ENCODE peak calls at places on chromosome 6, in six cellular contexts. One of them, this sample, is unnamed. For H3K27me3, the result is how much of the 10 kb centered on the place peaks cover.

GRCh38 chr6:31663087-31663960 is 1.5 kb downstream of the GPANK1 start:
- DNase-seq in suprapubic skin: no peak
- DNase-seq in SJSA1: no peak
- DNase-seq in HCT116: no peak
- DNase-seq in cardiac muscle cell: no peak
- DNase-seq in CD4-positive, alpha-beta T cell: no peak
- DNase-seq in this sample: no peak

GRCh38 chr6:33073431-33073871 is at the start of gene HLA-DPA1:
- DNase-seq in CD4-positive, alpha-beta T cell: no peak
- DNase-seq in HCT116: peak
- DNase-seq in SJSA1: no peak
- DNase-seq in cardiac muscle cell: peak
- DNase-seq in suprapubic skin: no peak
- DNase-seq in this sample: peak

GRCh38 chr6:132715204-132715603 is 1.3 kb upstream of the VNN1 start:
- DNase-seq in cardiac muscle cell: peak
- DNase-seq in SJSA1: no peak
- DNase-seq in HCT116: peak
- DNase-seq in CD4-positive, alpha-beta T cell: no peak
- DNase-seq in suprapubic skin: no peak
- DNase-seq in this sample: no peak

GRCh38 chr6:168194732-168195565 is 115.9 kb upstream of the FRMD1 start:
- DNase-seq in cardiac muscle cell: no peak
- DNase-seq in CD4-positive, alpha-beta T cell: no peak
- DNase-seq in suprapubic skin: peak
- DNase-seq in SJSA1: no peak
- DNase-seq in HCT116: no peak
- DNase-seq in this sample: no peak

GRCh38 chr6:21085643-21086042 is 507.9 kb upstream of the SOX4 start:
- DNase-seq in SJSA1: no peak
- DNase-seq in suprapubic skin: no peak
- DNase-seq in HCT116: no peak
- DNase-seq in CD4-positive, alpha-beta T cell: no peak
- DNase-seq in cardiac muscle cell: no peak
- DNase-seq in this sample: no peak

GRCh38 chr6:149094156-149094555 is 223.4 kb upstream of the TAB2 start:
- DNase-seq in SJSA1: peak
- DNase-seq in cardiac muscle cell: no peak
- DNase-seq in suprapubic skin: no peak
- DNase-seq in CD4-positive, alpha-beta T cell: no peak
- DNase-seq in HCT116: no peak
- DNase-seq in this sample: peak

GRCh38 chr6:15401769-15402250 is 155.9 kb downstream of the JARID2 start:
- DNase-seq in CD4-positive, alpha-beta T cell: no peak
- DNase-seq in suprapubic skin: no peak
- DNase-seq in cardiac muscle cell: no peak
- DNase-seq in SJSA1: peak
- DNase-seq in HCT116: no peak
- DNase-seq in this sample: no peak

GRCh38 chr6:112939543-112939942 is 592.4 kb downstream of the RFPL4B start:
- DNase-seq in suprapubic skin: no peak
- DNase-seq in HCT116: no peak
- DNase-seq in CD4-positive, alpha-beta T cell: no peak
- DNase-seq in SJSA1: no peak
- DNase-seq in cardiac muscle cell: peak
- DNase-seq in this sample: no peak

GRCh38 chr6:24448828-24449525 is 40.4 kb downstream of the GPLD1 start:
- DNase-seq in SJSA1: no peak
- DNase-seq in cardiac muscle cell: no peak
- DNase-seq in HCT116: no peak
- DNase-seq in CD4-positive, alpha-beta T cell: no peak
- DNase-seq in suprapubic skin: no peak
- DNase-seq in this sample: no peak

GRCh38 chr6:96626749-96627353 is 63.9 kb downstream of the FHL5 start:
- DNase-seq in HCT116: peak
- DNase-seq in SJSA1: peak
- DNase-seq in cardiac muscle cell: peak
- DNase-seq in suprapubic skin: no peak
- DNase-seq in CD4-positive, alpha-beta T cell: no peak
- DNase-seq in this sample: no peak

GRCh38 chr6:72861935-72862432 is 240.1 kb downstream of the KCNQ5 start:
- DNase-seq in HCT116: no peak
- DNase-seq in CD4-positive, alpha-beta T cell: no peak
- DNase-seq in cardiac muscle cell: peak
- DNase-seq in SJSA1: no peak
- DNase-seq in suprapubic skin: no peak
- DNase-seq in this sample: no peak

GRCh38 chr6:70380259-70380658 is 33.0 kb upstream of the FAM135A start:
- DNase-seq in cardiac muscle cell: no peak
- DNase-seq in CD4-positive, alpha-beta T cell: no peak
- DNase-seq in SJSA1: no peak
- DNase-seq in HCT116: no peak
- DNase-seq in suprapubic skin: no peak
- DNase-seq in this sample: no peak

GRCh38 chr6:2185056-2185455 is 60.3 kb downstream of the GMDS start:
- DNase-seq in cardiac muscle cell: no peak
- DNase-seq in suprapubic skin: no peak
- DNase-seq in HCT116: no peak
- DNase-seq in CD4-positive, alpha-beta T cell: no peak
- DNase-seq in SJSA1: no peak
- DNase-seq in this sample: no peak

GRCh38 chr6:3749390-3749978 is 2.0 kb downstream of the PXDC1 start:
- DNase-seq in SJSA1: peak
- DNase-seq in CD4-positive, alpha-beta T cell: no peak
- DNase-seq in HCT116: no peak
- DNase-seq in cardiac muscle cell: no peak
- DNase-seq in suprapubic skin: peak
- DNase-seq in this sample: no peak

GRCh38 chr6:3750324-3751018 is 1.0 kb downstream of the PXDC1 start:
- DNase-seq in CD4-positive, alpha-beta T cell: no peak
- DNase-seq in HCT116: no peak
- DNase-seq in suprapubic skin: peak
- DNase-seq in SJSA1: peak
- DNase-seq in cardiac muscle cell: peak
- DNase-seq in this sample: no peak

GRCh38 chr6:3748726-3749389 is 2.7 kb downstream of the PXDC1 start:
- DNase-seq in cardiac muscle cell: no peak
- DNase-seq in CD4-positive, alpha-beta T cell: no peak
- DNase-seq in suprapubic skin: peak
- DNase-seq in HCT116: no peak
- DNase-seq in SJSA1: no peak
- DNase-seq in this sample: no peak

GRCh38 chr6:3751019-3751729 is at the start of gene PXDC1:
- DNase-seq in HCT116: no peak
- DNase-seq in cardiac muscle cell: peak
- DNase-seq in CD4-positive, alpha-beta T cell: no peak
- DNase-seq in SJSA1: peak
- DNase-seq in suprapubic skin: no peak
- DNase-seq in this sample: peak

GRCh38 chr6:3749991-3750323 is 1.6 kb downstream of the PXDC1 start:
- DNase-seq in cardiac muscle cell: no peak
- DNase-seq in HCT116: no peak
- DNase-seq in CD4-positive, alpha-beta T cell: no peak
- DNase-seq in SJSA1: peak
- DNase-seq in suprapubic skin: peak
- DNase-seq in this sample: no peak
- H3K27me3 ChIP-seq in cardiac muscle cell: under half
- H3K27me3 ChIP-seq in HCT116: under half
- H3K27me3 ChIP-seq in CD4-positive, alpha-beta T cell: under half
- H3K27me3 ChIP-seq in SJSA1: under half
- H3K27me3 ChIP-seq in suprapubic skin: under half
- H3K27me3 ChIP-seq in this sample: under half

GRCh38 chr6:54085526-54085925 is 25.7 kb upstream of the MLIP start:
- DNase-seq in suprapubic skin: no peak
- DNase-seq in HCT116: no peak
- DNase-seq in SJSA1: no peak
- DNase-seq in CD4-positive, alpha-beta T cell: no peak
- DNase-seq in cardiac muscle cell: no peak
- DNase-seq in this sample: no peak

GRCh38 chr6:54084234-54084633 is 27.0 kb upstream of the MLIP start:
- DNase-seq in SJSA1: no peak
- DNase-seq in suprapubic skin: no peak
- DNase-seq in HCT116: no peak
- DNase-seq in CD4-positive, alpha-beta T cell: no peak
- DNase-seq in cardiac muscle cell: no peak
- DNase-seq in this sample: no peak

GRCh38 chr6:54085047-54085446 is 26.2 kb upstream of the MLIP start:
- DNase-seq in suprapubic skin: no peak
- DNase-seq in HCT116: no peak
- DNase-seq in cardiac muscle cell: no peak
- DNase-seq in SJSA1: no peak
- DNase-seq in CD4-positive, alpha-beta T cell: no peak
- DNase-seq in this sample: no peak

GRCh38 chr6:54083301-54083700 is 27.9 kb upstream of the MLIP start:
- DNase-seq in CD4-positive, alpha-beta T cell: no peak
- DNase-seq in HCT116: no peak
- DNase-seq in cardiac muscle cell: no peak
- DNase-seq in suprapubic skin: no peak
- DNase-seq in SJSA1: no peak
- DNase-seq in this sample: no peak

GRCh38 chr6:54086439-54086838 is 24.8 kb upstream of the MLIP start:
- DNase-seq in SJSA1: no peak
- DNase-seq in HCT116: no peak
- DNase-seq in cardiac muscle cell: no peak
- DNase-seq in CD4-positive, alpha-beta T cell: no peak
- DNase-seq in suprapubic skin: no peak
- DNase-seq in this sample: no peak
- H3K27me3 ChIP-seq in SJSA1: under half
- H3K27me3 ChIP-seq in HCT116: under half
- H3K27me3 ChIP-seq in cardiac muscle cell: under half
- H3K27me3 ChIP-seq in CD4-positive, alpha-beta T cell: under half
- H3K27me3 ChIP-seq in suprapubic skin: under half
- H3K27me3 ChIP-seq in this sample: under half

GRCh38 chr6:111326563-111326962 is 156.5 kb downstream of the REV3L start:
- DNase-seq in SJSA1: no peak
- DNase-seq in CD4-positive, alpha-beta T cell: no peak
- DNase-seq in cardiac muscle cell: no peak
- DNase-seq in HCT116: no peak
- DNase-seq in suprapubic skin: no peak
- DNase-seq in this sample: no peak
- H3K27me3 ChIP-seq in SJSA1: under half
- H3K27me3 ChIP-seq in CD4-positive, alpha-beta T cell: under half
- H3K27me3 ChIP-seq in cardiac muscle cell: under half
- H3K27me3 ChIP-seq in HCT116: under half
- H3K27me3 ChIP-seq in suprapubic skin: under half
- H3K27me3 ChIP-seq in this sample: under half

GRCh38 chr6:151806757-151807512 is 547 bp upstream of the ESR1 start:
- DNase-seq in CD4-positive, alpha-beta T cell: no peak
- DNase-seq in SJSA1: no peak
- DNase-seq in cardiac muscle cell: peak
- DNase-seq in HCT116: no peak
- DNase-seq in suprapubic skin: no peak
- DNase-seq in this sample: no peak
- H3K27me3 ChIP-seq in CD4-positive, alpha-beta T cell: under half
- H3K27me3 ChIP-seq in SJSA1: under half
- H3K27me3 ChIP-seq in cardiac muscle cell: half or more
- H3K27me3 ChIP-seq in HCT116: under half
- H3K27me3 ChIP-seq in suprapubic skin: under half
- H3K27me3 ChIP-seq in this sample: under half

This sample was measured in CD4-positive, alpha-beta memory T cell.